ENCODE peak calls at places on chromosomes 2 and 18, in eight cellular contexts. Q is choroid plexus epithelial cell; U is HCT116; W is NCI-H2029; E is stomach; A is stimulated activated CD4-positive, alpha-beta T cell treated with anti-CD3 and anti-CD28 coated beads, Interleukin-1b, Interleukin-23, amount 100 ng/mL, for 1 hour; R is M059J; Y is GM23248. P is an unnamed sample.

GRCh38 chr2:222290691-222291484 is 7.9 kb downstream of the PAX3 start:
- DNase-seq in Q (no peak), U (no peak), W (no peak), E (no peak), A (no peak), R (peak), Y (peak), P (no peak)

GRCh38 chr2:236785611-236786057 is 216.0 kb downstream of the ACKR3 start:
- DNase-seq in Q (peak), U (no peak), W (no peak), E (no peak), A (no peak), R (no peak), Y (peak), P (no peak)

GRCh38 chr2:21656330-21657075 is 532.7 kb downstream of the TDRD15 start:
- DNase-seq in Q (no peak), U (no peak), W (no peak), E (no peak), A (no peak), R (peak), Y (no peak), P (no peak)

GRCh38 chr18:25140962-25141308 is 211.0 kb downstream of the ZNF521 start:
- DNase-seq in Q (no peak), U (no peak), W (no peak), E (no peak), A (no peak), R (no peak), Y (no peak), P (no peak)

GRCh38 chr18:657998-658946 is 819 bp downstream of the TYMS start:
- DNase-seq in Q (peak), U (peak), W (peak), E (peak), A (no peak), R (peak), Y (peak), P (peak)

GRCh38 chr2:223460774-223461211 is 141.4 kb downstream of the SCG2 start:
- DNase-seq in Q (peak), U (peak), W (no peak), E (no peak), A (no peak), R (peak), Y (peak), P (no peak)

GRCh38 chr2:150234787-150235512 is 252.5 kb downstream of the RND3 start:
- DNase-seq in Q (peak), U (no peak), W (no peak), E (no peak), A (no peak), R (peak), Y (peak), P (no peak)

GRCh38 chr18:13036622-13037320 is 45.6 kb downstream of the CEP192 start:
- DNase-seq in Q (peak), U (no peak), W (no peak), E (no peak), A (no peak), R (peak), Y (peak), P (no peak)

GRCh38 chr2:231745303-231746038 is 35.6 kb downstream of the PDE6D start:
- DNase-seq in Q (no peak), U (no peak), W (no peak), E (no peak), A (no peak), R (no peak), Y (no peak), P (no peak)

GRCh38 chr2:43158259-43158880 is 68.0 kb downstream of the ZFP36L2 start:
- DNase-seq in Q (peak), U (peak), W (no peak), E (peak), A (no peak), R (peak), Y (peak), P (peak)

GRCh38 chr2:43318791-43319190 is 92.4 kb upstream of the ZFP36L2 start:
- DNase-seq in Q (peak), U (no peak), W (no peak), E (no peak), A (no peak), R (peak), Y (peak), P (no peak)

GRCh38 chr2:106863387-106863786 is 22.6 kb downstream of the ST6GAL2 start:
- DNase-seq in Q (peak), U (no peak), W (no peak), E (no peak), A (no peak), R (no peak), Y (peak), P (no peak)

GRCh38 chr2:149559341-149560068 is 28.1 kb downstream of the MMADHC start:
- DNase-seq in Q (no peak), U (no peak), W (no peak), E (no peak), A (no peak), R (no peak), Y (no peak), P (no peak)

GRCh38 chr2:45119855-45120254 is 110.6 kb upstream of the SIX2 start:
- DNase-seq in Q (peak), U (no peak), W (no peak), E (no peak), A (no peak), R (peak), Y (peak), P (no peak)

GRCh38 chr2:61763605-61764034 is 90.2 kb downstream of the FAM161A start:
- DNase-seq in Q (peak), U (peak), W (peak), E (peak), A (no peak), R (peak), Y (peak), P (peak)

GRCh38 chr2:25228848-25229674 is 60.7 kb upstream of the POMC start:
- DNase-seq in Q (peak), U (peak), W (peak), E (peak), A (no peak), R (peak), Y (peak), P (peak)

GRCh38 chr2:71746946-71747501 is 293.7 kb downstream of the DYSF start:
- DNase-seq in Q (peak), U (no peak), W (no peak), E (no peak), A (no peak), R (peak), Y (peak), P (peak)

GRCh38 chr2:109218087-109218791 is 89.2 kb downstream of the SH3RF3 start:
- DNase-seq in Q (no peak), U (no peak), W (no peak), E (no peak), A (no peak), R (peak), Y (no peak), P (no peak)

GRCh38 chr2:101307950-101308431 is 510 bp downstream of the RNF149 start:
- DNase-seq in Q (peak), U (no peak), W (no peak), E (no peak), A (no peak), R (no peak), Y (peak), P (no peak)

GRCh38 chr2:132651115-132652099 is 18.6 kb downstream of the LYPD1 start:
- DNase-seq in Q (peak), U (peak), W (peak), E (no peak), A (no peak), R (peak), Y (peak), P (no peak)

GRCh38 chr2:101205521-101205998 is 47.1 kb upstream of the CNOT11 start:
- DNase-seq in Q (peak), U (peak), W (peak), E (peak), A (peak), R (peak), Y (peak), P (peak)

GRCh38 chr2:230701308-230701707 is 11.3 kb upstream of the CAB39 start:
- DNase-seq in Q (no peak), U (no peak), W (no peak), E (no peak), A (no peak), R (no peak), Y (no peak), P (no peak)

GRCh38 chr2:138496096-138496651 is 5.4 kb upstream of the SPOPL start:
- DNase-seq in Q (no peak), U (no peak), W (peak), E (no peak), A (no peak), R (no peak), Y (no peak), P (no peak)

GRCh38 chr2:54329482-54330225 is 73.6 kb upstream of the TSPYL6 start:
- DNase-seq in Q (no peak), U (no peak), W (peak), E (no peak), A (no peak), R (peak), Y (peak), P (no peak)

GRCh38 chr2:20044778-20045177 is 6.7 kb downstream of the LAPTM4A start:
- DNase-seq in Q (no peak), U (no peak), W (no peak), E (no peak), A (no peak), R (no peak), Y (no peak), P (no peak)

GRCh38 chr2:118847447-118848172 is at the start of gene EN1:
- DNase-seq in Q (no peak), U (no peak), W (no peak), E (no peak), A (no peak), R (peak), Y (peak), P (no peak)

GRCh38 chr2:44772131-44772530 is 169.4 kb upstream of the SIX3 start:
- DNase-seq in Q (no peak), U (no peak), W (no peak), E (no peak), A (no peak), R (no peak), Y (no peak), P (no peak)

GRCh38 chr2:65198737-65199136 is 28.9 kb upstream of the ACTR2 start:
- DNase-seq in Q (peak), U (no peak), W (no peak), E (no peak), A (no peak), R (peak), Y (peak), P (peak)